ENCODE peak calls at places on chromosomes 6 and 20, in seven cellular contexts. Z, V, E, A, N, C and J are unnamed samples.

GRCh38 chr6:100283288-100283687 is 181.4 kb downstream of the SIM1 start:
- DNase-seq in Z (no peak), V (no peak), A (no peak), N (no peak), E (no peak), C (peak; percentile 84), J (peak; percentile 99)

GRCh38 chr6:150711584-150712501 is 112.2 kb downstream of the PLEKHG1 start:
- DNase-seq in N (no peak), A (no peak), E (no peak), Z (peak; percentile 81), C (no peak), V (no peak), J (no peak)

GRCh38 chr20:21174425-21175239 is 48.8 kb downstream of the KIZ start:
- DNase-seq in C (no peak), V (no peak), Z (no peak), A (no peak), E (no peak), N (no peak), J (no peak)

GRCh38 chr6:3946779-3947178 is 97.6 kb downstream of the FAM50B start:
- DNase-seq in Z (no peak), C (no peak), A (no peak), V (no peak), E (no peak), N (no peak), J (no peak)

GRCh38 chr6:114039835-114040234 is 68.9 kb upstream of the HDAC2 start:
- DNase-seq in V (no peak), A (no peak), N (no peak), Z (no peak), C (no peak), E (no peak), J (no peak)

GRCh38 chr20:1971893-1972586 is 21.8 kb downstream of the PDYN start:
- DNase-seq in N (no peak), V (no peak), A (no peak), Z (no peak), E (no peak), C (no peak), J (no peak)

GRCh38 chr6:10033223-10033829 is 381.5 kb downstream of the TFAP2A start:
- DNase-seq in C (peak; percentile 53), Z (no peak), A (no peak), E (no peak), V (no peak), N (no peak), J (peak; percentile 82)

GRCh38 chr20:47701612-47702011 is 83.7 kb downstream of the SULF2 start:
- DNase-seq in A (no peak), Z (no peak), V (no peak), N (no peak), C (no peak), E (no peak), J (peak; percentile 85)

GRCh38 chr20:3818155-3819151 is 1.9 kb upstream of the AP5S1 start:
- DNase-seq in Z (peak; percentile 83), A (peak; percentile 81), V (no peak), C (peak; percentile 93), E (no peak), N (no peak), J (peak; percentile 94)

GRCh38 chr20:12047838-12048432 is 130.2 kb downstream of the BTBD3 start:
- DNase-seq in N (no peak), E (no peak), Z (no peak), C (peak; percentile 45), V (no peak), A (no peak), J (peak; percentile 63)

GRCh38 chr6:149567194-149567586 is 1.0 kb downstream of the GINM1 start:
- DNase-seq in C (no peak), N (no peak), V (no peak), E (no peak), A (no peak), Z (no peak), J (no peak)

GRCh38 chr6:11416936-11417576 is 120.5 kb upstream of the TMEM170B start:
- DNase-seq in Z (no peak), E (no peak), V (no peak), A (no peak), N (no peak), C (no peak), J (no peak)

GRCh38 chr6:3638662-3639061 is 112.9 kb downstream of the PXDC1 start:
- DNase-seq in V (no peak), C (no peak), E (no peak), N (no peak), Z (no peak), A (no peak), J (no peak)

GRCh38 chr20:57400821-57401564 is 9.8 kb downstream of the RBM38 start:
- DNase-seq in Z (peak; percentile 46), E (no peak), C (no peak), A (peak; percentile 95), N (no peak), V (no peak), J (no peak)

GRCh38 chr6:122548281-122548680 is 61.9 kb upstream of the PKIB start:
- DNase-seq in N (no peak), A (no peak), E (no peak), Z (no peak), C (no peak), V (no peak), J (no peak)

GRCh38 chr20:49399329-49399728 is 83.1 kb downstream of the KCNB1 start:
- DNase-seq in C (no peak), Z (peak; percentile 72), A (no peak), E (no peak), N (no peak), V (no peak), J (peak; percentile 21)

GRCh38 chr6:84766796-84767590 is 2.6 kb upstream of the TBX18 start:
- DNase-seq in E (no peak), C (no peak), V (no peak), N (no peak), A (peak; percentile 63), Z (peak; percentile 30), J (no peak)

GRCh38 chr6:1025821-1026220 is 286.1 kb upstream of the FOXQ1 start:
- DNase-seq in C (no peak), E (no peak), V (no peak), N (no peak), Z (no peak), A (no peak), J (no peak)

GRCh38 chr6:29792123-29793035 is 35.2 kb upstream of the HLA-G start:
- DNase-seq in N (peak; percentile 49), Z (peak; percentile 92), A (peak; percentile 91), E (peak; percentile 80), V (peak; percentile 75), C (peak; percentile 46), J (peak; percentile 53)

GRCh38 chr6:152300517-152300916 is 336.6 kb downstream of the SYNE1 start:
- DNase-seq in V (no peak), C (no peak), N (no peak), Z (no peak), A (no peak), E (no peak), J (no peak)

GRCh38 chr6:137699036-137699683 is 167.9 kb upstream of the TNFAIP3 start:
- DNase-seq in A (no peak), C (peak; percentile 23), Z (no peak), N (no peak), V (no peak), E (no peak), J (peak; percentile 69)

GRCh38 chr6:21102624-21103023 is 490.9 kb upstream of the SOX4 start:
- DNase-seq in E (no peak), A (no peak), V (no peak), Z (no peak), N (no peak), C (peak; percentile 9), J (no peak)

GRCh38 chr6:112680076-112680475 is 332.9 kb downstream of the RFPL4B start:
- DNase-seq in V (no peak), A (no peak), Z (no peak), N (no peak), C (no peak), E (no peak), J (no peak)

GRCh38 chr6:94751641-94752329 is 825.5 kb upstream of the MANEA start:
- DNase-seq in E (no peak), V (no peak), A (no peak), N (no peak), Z (no peak), C (no peak), J (no peak)

GRCh38 chr6:22556298-22556697 is 13.1 kb upstream of the HDGFL1 start:
- DNase-seq in A (no peak), C (no peak), V (no peak), E (no peak), Z (no peak), N (no peak), J (no peak)

GRCh38 chr6:25136879-25137278 is 142.3 kb upstream of the CARMIL1 start:
- DNase-seq in A (no peak), C (no peak), V (no peak), Z (peak; percentile 43), E (no peak), N (no peak), J (peak; percentile 26)

GRCh38 chr20:53034899-53035298 is 62.7 kb downstream of the TSHZ2 start:
- DNase-seq in N (no peak), C (no peak), E (no peak), V (peak; percentile 8), A (no peak), Z (no peak), J (peak; percentile 59)

GRCh38 chr6:67881706-67882065 is 753.4 kb upstream of the ADGRB3 start:
- DNase-seq in A (no peak), V (no peak), N (no peak), Z (no peak), C (no peak), E (no peak), J (peak; percentile 47)

GRCh38 chr20:23399568-23400241 is 21.6 kb downstream of the NAPB start:
- DNase-seq in V (no peak), E (no peak), N (no peak), C (peak; percentile 15), A (no peak), Z (no peak), J (peak; percentile 58)

GRCh38 chr20:21342656-21343345 is 39.7 kb downstream of the XRN2 start:
- DNase-seq in C (no peak), A (no peak), V (no peak), Z (no peak), E (no peak), N (no peak), J (no peak)

GRCh38 chr6:16441262-16441661 is 202.9 kb downstream of the GMPR start:
- DNase-seq in N (no peak), A (no peak), V (no peak), Z (no peak), E (no peak), C (no peak), J (no peak)

GRCh38 chr6:159056432-159056831 is 11.6 kb upstream of the TAGAP start:
- DNase-seq in N (no peak), A (no peak), E (no peak), C (no peak), V (no peak), Z (no peak), J (no peak)